ENCODE peak calls at places on chromosome 5, in four cellular contexts. F is MM.1S, M is GM12878, S is GM23338. D is an unnamed sample.

GRCh38 chr5:76958976-76959767 is 6.3 kb downstream of the CRHBP start:
- DNase-seq in F (no peak), M (no peak), S (peak), D (no peak)

GRCh38 chr5:158942217-158942616 is 157.5 kb downstream of the EBF1 start:
- DNase-seq in F (no peak), M (no peak), S (no peak), D (no peak)

GRCh38 chr5:2005101-2006041 is 122.6 kb upstream of the IRX4 start:
- DNase-seq in F (no peak), M (no peak), S (peak), D (no peak)

GRCh38 chr5:133412661-133413060 is 199.7 kb downstream of the FSTL4 start:
- DNase-seq in F (no peak), M (no peak), S (no peak), D (no peak)

GRCh38 chr5:52842111-52842510 is 54.4 kb downstream of the ITGA1 start:
- DNase-seq in F (no peak), M (no peak), S (no peak), D (no peak)

GRCh38 chr5:52837591-52838001 is 49.9 kb downstream of the ITGA1 start:
- DNase-seq in F (no peak), M (no peak), S (no peak), D (no peak)

GRCh38 chr5:23367863-23368262 is 139.5 kb upstream of the PRDM9 start:
- DNase-seq in F (no peak), M (no peak), S (peak), D (no peak)

GRCh38 chr5:33075731-33076130 is 364.6 kb downstream of the NPR3 start:
- DNase-seq in F (no peak), M (no peak), S (no peak), D (no peak)

GRCh38 chr5:157116483-157116954 is 7.7 kb upstream of the HAVCR2 start:
- DNase-seq in F (no peak), M (peak), S (no peak), D (no peak)

GRCh38 chr5:77129386-77129785 is 42.3 kb upstream of the ZBED3 start:
- DNase-seq in F (no peak), M (no peak), S (peak), D (peak)

GRCh38 chr5:25028994-25029393 is 384.2 kb upstream of the CDH10 start:
- DNase-seq in F (no peak), M (no peak), S (no peak), D (no peak)

GRCh38 chr5:15645376-15645775 is 145.4 kb downstream of the FBXL7 start:
- DNase-seq in F (no peak), M (no peak), S (peak), D (no peak)

GRCh38 chr5:167352801-167353200 is 938.6 kb upstream of the WWC1 start:
- DNase-seq in F (no peak), M (no peak), S (no peak), D (no peak)

GRCh38 chr5:150181035-150181434 is 8.8 kb upstream of the SLC6A7 start:
- DNase-seq in F (no peak), M (no peak), S (no peak), D (no peak)

GRCh38 chr5:134090482-134090881 is 24.0 kb upstream of the TCF7 start:
- DNase-seq in F (no peak), M (no peak), S (no peak), D (no peak)

GRCh38 chr5:177468329-177469058 is 4.9 kb downstream of the DBN1 start:
- DNase-seq in F (no peak), M (no peak), S (no peak), D (no peak)

GRCh38 chr5:84569307-84569706 is 184.6 kb upstream of the EDIL3 start:
- DNase-seq in F (no peak), M (no peak), S (no peak), D (no peak)

GRCh38 chr5:16970260-16970659 is 34.2 kb upstream of the MYO10 start:
- DNase-seq in F (no peak), M (no peak), S (no peak), D (no peak)

DNA sequence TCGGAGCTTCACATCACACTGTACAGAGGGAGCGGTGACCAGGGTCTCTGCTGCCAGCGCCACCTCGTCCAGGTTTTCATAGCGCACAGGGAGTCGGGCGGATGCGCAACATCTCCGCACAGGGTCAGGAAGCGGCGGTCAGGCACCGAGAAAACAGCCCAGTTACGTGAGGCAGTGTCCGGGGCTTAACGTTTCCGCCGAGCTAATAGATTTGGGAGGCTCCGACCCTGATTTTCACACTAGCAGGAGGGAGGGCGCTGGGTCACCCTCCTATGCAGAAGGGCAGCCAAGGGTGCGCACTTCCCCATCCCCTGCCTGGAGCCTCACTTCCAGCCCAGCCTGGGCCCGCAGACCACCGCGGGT is 13.7 kb downstream of the BTNL9 start:
- DNase-seq in F (no peak), M (no peak), S (peak), D (peak)
- TF ChIP-seq EZH2 in F (no peak), M (peak), S (peak), D (peak)

GRCh38 chr5:3592298-3592697 is 3.3 kb upstream of the IRX1 start:
- DNase-seq in F (no peak), M (no peak), S (peak), D (peak)
- H3K4me3 ChIP-seq in F (no peak), M (no peak), S (peak), D (no peak)

GRCh38 chr5:148309746-148310145 is 2.5 kb upstream of the SPINK7 start:
- DNase-seq in F (no peak), M (no peak), S (no peak), D (no peak)

GRCh38 chr5:148312159-148312558 is at the start of gene SPINK7:
- DNase-seq in F (no peak), M (no peak), S (no peak), D (no peak)

GRCh38 chr5:148311516-148311915 is 707 bp upstream of the SPINK7 start:
- DNase-seq in F (no peak), M (no peak), S (no peak), D (no peak)

GRCh38 chr5:148309019-148309418 is 3.2 kb upstream of the SPINK7 start:
- DNase-seq in F (no peak), M (no peak), S (no peak), D (no peak)

DNA sequence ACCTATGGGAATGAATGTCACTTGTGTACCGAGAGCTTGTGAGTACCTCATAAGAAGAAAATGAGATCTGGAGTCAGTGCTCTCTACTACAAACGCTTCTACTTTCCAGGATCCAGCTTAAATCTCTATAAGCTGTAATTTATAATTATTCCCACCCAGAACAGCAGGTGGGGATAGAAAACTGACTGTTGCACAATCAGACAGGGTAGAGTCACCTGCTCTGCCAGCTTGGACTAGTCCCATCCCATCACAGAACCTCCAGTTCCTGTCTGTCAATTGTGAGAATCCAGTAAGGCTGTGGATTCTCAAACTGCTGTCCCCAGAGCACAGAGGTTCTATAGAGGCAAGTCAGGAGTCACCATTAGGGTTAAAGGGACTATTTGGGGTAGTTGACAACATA is 2.0 kb downstream of the SPINK7 start:
- DNase-seq in F (no peak), M (no peak), S (no peak), D (no peak)
- TF ChIP-seq CTCF in F (no peak), M (no peak), S (no peak), D (no peak)

GRCh38 chr5:55176176-55176818 is 3.3 kb upstream of the CDC20B start:
- DNase-seq in F (peak), M (no peak), S (peak), D (peak)
- TF ChIP-seq EZH2 in F (no peak), M (no peak), S (peak), D (peak)

D was measured in neural progenitor cell.